ENCODE peak calls at places on chromosome 12, in six cellular contexts. C is A549, Y is mammary epithelial cell, U is heart right ventricle, E is endothelial cell, L is MM.1S. D is an unnamed sample.

GRCh38 chr12:74021937-74022336 is 515.7 kb upstream of the ATXN7L3B start:
- DNase-seq in Y (peak), E (peak), L (peak), C (peak), U (peak), D (peak)

GRCh38 chr12:9334026-9334692 is 126.0 kb upstream of the PZP start:
- DNase-seq in Y (no peak), C (no peak), L (no peak), E (no peak), U (no peak), D (no peak)

GRCh38 chr12:51009038-51009437 is 17.1 kb downstream of the SLC11A2 start:
- DNase-seq in C (no peak), U (peak), E (no peak), Y (no peak), L (no peak), D (no peak)

GRCh38 chr12:115623764-115624334 is 653.6 kb downstream of the MED13L start:
- DNase-seq in L (no peak), U (peak), Y (no peak), C (no peak), E (no peak), D (no peak)

GRCh38 chr12:71748081-71748850 is 6.4 kb upstream of the RAB21 start:
- DNase-seq in L (no peak), C (no peak), E (no peak), Y (no peak), U (no peak), D (no peak)

GRCh38 chr12:95300286-95300685 is 82.7 kb downstream of the VEZT start:
- DNase-seq in U (no peak), Y (no peak), L (no peak), E (no peak), C (no peak), D (no peak)

GRCh38 chr12:68932123-68932700 is 759 bp downstream of the CPM start:
- DNase-seq in U (no peak), L (no peak), Y (no peak), E (no peak), C (peak), D (no peak)

GRCh38 chr12:40999212-40999611 is 188.9 kb upstream of the PDZRN4 start:
- DNase-seq in U (no peak), C (no peak), Y (no peak), E (no peak), L (no peak), D (no peak)

GRCh38 chr12:49232940-49233841 is 31.7 kb upstream of the TUBA1C start:
- DNase-seq in Y (no peak), E (peak), C (no peak), L (no peak), U (peak), D (no peak)

GRCh38 chr12:8667280-8667679 is 4.7 kb upstream of the MFAP5 start:
- DNase-seq in L (no peak), U (no peak), Y (no peak), E (no peak), C (no peak), D (no peak)

GRCh38 chr12:109612975-109613502 is 39.4 kb downstream of the MVK start:
- DNase-seq in C (peak), E (no peak), Y (peak), U (no peak), L (no peak), D (no peak)
- TF ChIP-seq CTCF in C (peak), E (peak), Y (peak), U (no peak), L (no peak), D (peak)

DNA sequence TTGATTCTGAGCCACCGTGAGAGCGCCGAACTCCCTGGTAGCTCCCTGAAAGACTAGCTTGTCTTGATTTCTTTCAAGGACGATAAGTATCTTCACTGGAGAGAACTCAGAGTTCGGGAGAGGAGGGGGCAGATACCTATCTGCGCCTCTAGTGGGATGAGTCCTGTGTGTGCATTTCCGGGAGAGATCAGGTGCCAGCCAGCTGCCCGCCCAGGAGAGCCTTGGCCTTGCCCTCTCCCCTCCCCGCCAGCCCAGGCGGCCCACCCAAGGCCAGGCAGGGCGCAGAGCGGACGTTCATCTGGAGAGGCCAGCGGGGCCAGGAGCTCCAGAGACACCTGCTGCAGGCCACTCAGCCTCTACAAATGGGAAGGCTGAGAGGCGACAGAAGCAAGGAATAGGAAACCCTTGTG is 1.0 kb downstream of the CD9 start:
- DNase-seq in L (peak), U (no peak), C (peak), E (no peak), Y (no peak), D (peak)
- TF ChIP-seq CTCF in L (peak), U (no peak), C (no peak), E (no peak), Y (peak), D (no peak)

DNA sequence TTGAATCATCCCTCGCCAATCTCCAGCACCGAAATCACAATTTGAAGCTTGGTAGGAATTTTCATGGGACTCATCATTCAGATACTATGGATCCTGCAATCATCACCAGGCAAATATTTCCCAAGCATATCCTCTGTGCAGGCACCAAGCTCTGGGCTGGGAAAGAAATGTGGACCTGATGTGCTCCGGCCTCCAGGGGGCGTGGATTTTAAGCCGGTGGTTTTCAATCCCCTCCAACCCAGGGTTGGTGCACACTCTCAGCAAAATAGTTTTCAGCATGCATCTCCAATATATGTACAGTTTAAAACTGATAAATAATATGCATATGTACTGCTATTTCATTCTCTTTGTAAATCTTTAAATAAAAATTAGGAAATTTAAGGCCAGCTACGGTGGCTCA is 98.9 kb downstream of the RBM19 start:
- DNase-seq in C (peak), Y (no peak), E (peak), U (no peak), L (no peak), D (peak)
- TF ChIP-seq CTCF in C (peak), Y (peak), E (peak), U (no peak), L (no peak), D (no peak)

GRCh38 chr12:56571131-56571530 is 49.5 kb downstream of the RBMS2 start:
- DNase-seq in E (no peak), U (no peak), L (no peak), Y (no peak), C (no peak), D (no peak)

DNA sequence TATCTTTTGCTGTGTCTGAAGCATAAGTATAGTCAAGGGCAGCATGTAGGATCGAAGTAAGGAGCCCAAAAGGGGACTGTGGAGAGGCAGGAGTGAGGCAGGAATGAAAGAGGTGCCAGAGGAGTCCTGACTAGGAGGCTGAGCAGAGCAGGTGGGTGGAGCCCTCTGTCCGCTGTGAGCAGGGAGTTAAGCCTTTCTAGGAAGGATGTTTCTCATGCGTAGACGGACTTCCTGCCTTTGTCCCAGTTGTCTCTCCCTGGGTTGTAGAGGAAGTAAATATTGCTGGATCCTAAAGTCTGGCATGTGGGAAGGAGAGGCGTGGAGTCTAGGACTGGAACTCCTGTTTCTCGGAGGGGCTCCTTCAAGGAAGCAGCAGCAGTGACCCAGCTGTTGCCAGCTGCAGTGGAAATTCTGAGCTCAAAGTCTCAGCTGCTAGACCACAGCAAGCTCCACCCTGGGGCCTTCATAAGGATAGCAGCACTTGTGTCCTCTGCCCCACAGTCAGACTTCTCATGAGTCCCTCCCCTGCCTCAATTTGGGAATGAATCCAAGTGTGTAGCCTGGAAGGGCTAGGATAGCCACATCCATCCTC is 44.0 kb downstream of the RBMS2 start:
- DNase-seq in C (peak), L (no peak), Y (no peak), U (peak), E (peak), D (no peak)
- TF ChIP-seq CTCF in C (no peak), L (no peak), Y (no peak), U (no peak), E (no peak), D (no peak)

DNA sequence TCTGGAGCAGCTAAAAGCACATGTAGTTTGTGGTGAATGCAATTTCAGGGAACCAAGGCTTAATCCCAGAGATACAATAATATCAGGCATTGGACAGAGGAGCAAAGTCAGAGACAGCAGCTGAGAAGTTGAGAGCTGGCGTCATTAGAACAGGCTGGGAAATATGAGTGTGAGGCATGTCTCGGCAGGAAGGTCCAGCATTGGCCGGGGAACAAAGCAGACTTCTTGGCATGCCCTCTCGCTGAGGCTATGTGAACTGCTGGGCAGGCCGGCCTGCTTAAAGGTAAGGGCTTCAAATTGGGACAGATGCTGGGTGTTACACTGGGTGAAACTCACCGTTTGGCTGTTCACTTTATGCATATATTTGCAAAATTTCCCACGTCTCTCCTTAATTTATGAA is 125.4 kb downstream of the CAND1 start:
- DNase-seq in U (peak), Y (peak), E (no peak), L (no peak), C (no peak), D (no peak)
- TF ChIP-seq CTCF in U (no peak), Y (peak), E (no peak), L (no peak), C (no peak), D (no peak)